ENCODE peak calls at places on chromosomes 16 and 17, in six cellular contexts. N, J, G, K, R and X are unnamed samples.

GRCh38 chr16:69566437-69567030 is 768 bp downstream of the NFAT5 start:
- DNase-seq in N (peak; percentile 26), J (peak; percentile 69), G (no peak), K (peak; percentile 40), R (no peak), X (peak; percentile 40)

GRCh38 chr17:63511331-63511730 is 11.8 kb upstream of the KCNH6 start:
- DNase-seq in N (no peak), J (no peak), G (no peak), K (no peak), R (no peak), X (no peak)

GRCh38 chr17:32486701-32487459 is at the start of gene CDK5R1:
- DNase-seq in N (peak; percentile 73), J (peak; percentile 82), G (no peak), K (peak; percentile 41), R (no peak), X (peak; percentile 68)

GRCh38 chr17:35467824-35468223 is 19.3 kb upstream of the SLFN13 start:
- DNase-seq in N (no peak), J (no peak), G (no peak), K (no peak), R (no peak), X (no peak)

GRCh38 chr17:70848785-70849184 is 679.5 kb downstream of the KCNJ2 start:
- DNase-seq in N (no peak), J (no peak), G (no peak), K (no peak), R (no peak), X (no peak)

GRCh38 chr17:28705728-28706334 is 5.9 kb downstream of the PROCA1 start:
- DNase-seq in N (no peak), J (no peak), G (no peak), K (no peak), R (no peak), X (no peak)

GRCh38 chr17:42058018-42058417 is 7.6 kb upstream of the C17orf113 start:
- DNase-seq in N (no peak), J (no peak), G (no peak), K (no peak), R (no peak), X (no peak)

GRCh38 chr17:43003542-43004172 is 2.9 kb upstream of the IFI35 start:
- DNase-seq in N (no peak), J (no peak), G (no peak), K (peak; percentile 63), R (no peak), X (no peak)

GRCh38 chr17:81405382-81406005 is 10.2 kb downstream of the BAHCC1 start:
- DNase-seq in N (no peak), J (no peak), G (no peak), K (no peak), R (no peak), X (no peak)

GRCh38 chr17:29568331-29569244 is at the start of gene TP53I13:
- DNase-seq in N (peak; percentile 84), J (peak; percentile 94), G (no peak), K (peak; percentile 51), R (no peak), X (peak; percentile 81)

GRCh38 chr17:14748036-14748715 is 447.3 kb downstream of the HS3ST3B1 start:
- DNase-seq in N (no peak), J (no peak), G (no peak), K (no peak), R (no peak), X (no peak)

GRCh38 chr16:17171250-17172143 is 299.3 kb downstream of the XYLT1 start:
- DNase-seq in N (no peak), J (no peak), G (no peak), K (peak; percentile 30), R (no peak), X (no peak)

DNA sequence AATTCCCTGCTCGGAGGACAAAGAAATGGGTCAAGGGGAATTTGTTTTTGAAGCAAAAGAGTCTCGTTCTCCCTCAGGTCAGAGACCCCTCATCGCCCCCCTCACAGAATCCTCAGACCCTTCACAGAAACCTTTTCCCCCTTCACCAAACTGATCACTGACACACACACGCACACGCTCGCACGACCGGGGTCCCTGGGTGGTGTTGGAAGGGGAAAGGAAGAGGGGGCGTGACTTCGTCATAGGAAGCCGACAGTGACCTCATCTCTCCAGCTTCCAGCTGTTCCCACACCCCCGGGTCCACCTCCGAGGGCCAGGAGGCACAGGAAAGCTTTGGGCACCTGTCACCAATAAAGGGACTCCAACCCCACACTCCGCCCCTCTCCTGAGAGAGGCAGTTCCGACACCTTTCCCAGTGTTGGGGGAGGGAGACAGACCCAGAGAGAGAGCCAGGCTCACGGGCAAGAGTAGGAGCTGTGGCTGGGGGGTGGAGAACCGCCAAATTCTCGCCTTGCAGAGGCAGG is 1.2 kb downstream of the ASGR1 start:
- DNase-seq in N (no peak), J (peak; percentile 28), G (no peak), K (peak; percentile 65), R (no peak), X (no peak)
- TF ChIP-seq POLR2A in N (no peak), J (no peak), G (no peak), K (peak; percentile 76), R (no peak), X (no peak)

GRCh38 chr16:49855280-49855821 is 561 bp downstream of the ZNF423 start:
- DNase-seq in N (no peak), J (peak; percentile 71), G (peak; percentile 56), K (no peak), R (peak; percentile 19), X (peak; percentile 61)
- TF ChIP-seq TAF1 in N (no peak), J (no peak), G (no peak), K (no peak), R (no peak), X (no peak)

DNA sequence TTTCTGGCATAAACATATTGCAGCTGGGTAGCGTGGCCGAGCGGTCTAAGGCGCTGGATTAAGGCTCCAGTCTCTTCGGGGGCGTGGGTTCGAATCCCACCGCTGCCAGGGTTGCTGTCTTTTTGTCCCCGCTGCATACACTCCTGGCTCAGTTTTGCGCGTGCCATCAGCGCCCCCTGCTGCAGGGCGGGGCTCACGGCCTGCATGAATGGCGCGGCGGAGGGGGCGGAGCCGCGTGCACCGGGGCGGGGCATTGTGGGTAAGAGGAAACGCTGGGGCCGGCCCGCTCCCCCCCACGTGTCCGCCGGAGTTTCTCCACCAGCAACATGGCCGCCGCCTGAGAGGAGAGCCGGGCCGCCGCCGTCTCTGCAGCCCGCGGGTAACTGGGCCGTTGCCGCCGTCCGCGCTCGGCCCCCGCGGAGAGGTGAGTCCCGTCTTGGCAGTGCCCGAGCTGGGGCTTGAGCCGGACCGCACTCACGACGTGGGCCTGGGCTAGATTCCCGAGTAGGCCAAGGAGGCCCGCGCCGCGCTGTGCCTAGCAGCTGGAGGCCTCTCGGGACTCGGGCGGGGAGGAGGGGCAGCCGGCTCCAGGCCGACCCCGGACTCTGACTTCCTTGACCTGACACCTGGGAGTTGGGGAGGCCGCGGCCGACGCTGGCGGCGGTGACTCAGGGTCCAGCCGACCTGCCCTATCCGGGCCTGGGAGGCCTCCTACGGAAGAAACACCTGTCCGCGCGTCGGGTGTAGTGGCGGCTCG is at the start of gene POLR3E:
- DNase-seq in N (peak; percentile 85), J (peak; percentile 99), G (peak; percentile 96), K (peak; percentile 99), R (no peak), X (peak; percentile 85)
- TF ChIP-seq POLR2A in N (no peak), J (peak; percentile 83), G (peak; percentile 86), K (peak; percentile 71), R (peak; percentile 90), X (peak; percentile 64)

DNA sequence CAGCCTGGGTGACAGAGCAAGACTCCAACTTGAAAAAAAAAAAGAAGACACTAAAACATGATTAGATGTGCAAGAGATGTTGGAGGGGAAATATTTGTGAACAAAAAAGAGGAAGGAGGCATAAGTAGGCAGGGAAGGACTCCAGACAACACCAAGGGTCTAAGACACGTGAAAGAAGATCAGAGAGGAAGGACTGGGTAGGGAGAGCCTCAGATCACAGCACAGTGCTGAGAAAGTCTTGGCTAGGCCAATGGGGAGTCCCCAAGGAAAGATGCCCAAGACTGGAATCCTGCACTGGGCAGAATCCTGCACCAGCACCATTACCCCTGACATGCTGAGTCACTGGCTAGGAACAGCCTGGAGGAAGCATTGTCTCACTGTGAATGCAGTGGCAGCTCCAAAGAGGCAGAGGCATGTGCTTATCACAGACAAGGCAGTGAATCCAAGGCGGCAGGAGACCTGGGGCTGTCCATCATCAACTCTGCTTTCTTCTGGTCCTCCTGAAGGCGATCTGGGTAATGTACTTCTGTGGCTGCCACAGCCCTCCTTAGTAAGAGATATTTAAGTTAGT is 19.2 kb downstream of the CLEC19A start:
- DNase-seq in N (no peak), J (peak; percentile 18), G (no peak), K (no peak), R (no peak), X (no peak)
- TF ChIP-seq TAF1 in N (no peak), J (no peak), G (no peak), K (no peak), R (no peak), X (no peak)

GRCh38 chr17:61632826-61633225 is 41.8 kb upstream of the NACA2 start:
- DNase-seq in N (no peak), J (no peak), G (no peak), K (no peak), R (no peak), X (no peak)

GRCh38 chr17:61634942-61635538 is 44.0 kb upstream of the NACA2 start:
- DNase-seq in N (no peak), J (no peak), G (no peak), K (no peak), R (no peak), X (no peak)

GRCh38 chr17:61634011-61634539 is 43.1 kb upstream of the NACA2 start:
- DNase-seq in N (no peak), J (no peak), G (no peak), K (no peak), R (no peak), X (no peak)

GRCh38 chr17:61627658-61628057 is 36.6 kb upstream of the NACA2 start:
- DNase-seq in N (no peak), J (no peak), G (no peak), K (no peak), R (no peak), X (no peak)

DNA sequence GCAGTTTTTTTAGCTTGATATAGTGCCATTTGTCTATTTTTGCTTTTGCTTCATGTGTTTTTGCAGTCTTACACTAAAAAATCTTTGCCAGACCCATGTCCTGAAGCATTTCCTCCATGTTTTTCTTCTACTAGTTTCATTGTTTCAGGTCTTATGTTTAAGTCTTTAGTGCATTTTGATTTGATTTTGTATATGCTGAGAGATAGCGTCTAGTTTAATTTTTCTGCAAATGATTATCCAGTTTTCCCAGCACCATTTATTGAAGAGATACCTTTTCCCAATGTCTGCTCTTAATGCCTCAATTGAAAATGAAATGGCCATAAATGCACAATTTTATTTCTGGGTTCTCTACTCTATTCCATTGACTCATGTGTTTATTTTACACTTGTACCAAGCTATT is 40.8 kb upstream of the NACA2 start:
- DNase-seq in N (no peak), J (no peak), G (no peak), K (no peak), R (no peak), X (no peak)
- TF ChIP-seq POLR2A in N (no peak), J (no peak), G (no peak), K (no peak), R (no peak), X (no peak)

GRCh38 chr17:49223517-49224197 is 6.9 kb downstream of the PHOSPHO1 start:
- DNase-seq in N (peak; percentile 65), J (peak; percentile 63), G (no peak), K (no peak), R (no peak), X (peak; percentile 61)
- TF ChIP-seq TAF1 in N (no peak), J (no peak), G (no peak), K (no peak), R (no peak), X (no peak)

GRCh38 chr17:59331929-59332889 is 754 bp downstream of the YPEL2 start:
- DNase-seq in N (no peak), J (peak; percentile 14), G (no peak), K (no peak), R (no peak), X (peak; percentile 32)
- TF ChIP-seq POLR2A in N (no peak), J (no peak), G (no peak), K (no peak), R (no peak), X (no peak)